ENCODE peak calls at places on chromosome 18, in nine cellular contexts. S is fibroblast of the conjunctiva; Z is GDM1; R is stimulated activated CD4-positive, alpha-beta T cell treated with anti-CD3 and anti-CD28 coated beads, TNF-alpha, amount 100 ng/mL, for 48 hours; L is GM13977; G is AG09309; H is NCI-H345; I is neuronal stem cell; M is stimulated activated naive CD8-positive, alpha-beta T cell treated with anti-CD3 and anti-CD28 coated beads, Interleukin-15, amount 100 ng/mL, for 72 hours. A is an unnamed sample.

GRCh38 chr18:44924750-44925534 is 244.3 kb downstream of the SETBP1 start:
- DNase-seq in S (no peak), Z (no peak), R (no peak), L (no peak), G (no peak), H (no peak), I (no peak), M (no peak), A (no peak)

GRCh38 chr18:21444465-21445023 is 156.0 kb downstream of the ESCO1 start:
- DNase-seq in S (peak), Z (no peak), R (no peak), L (peak), G (peak), H (peak), I (peak), M (no peak), A (no peak)

GRCh38 chr18:48490641-48491040 is 48.2 kb upstream of the CTIF start:
- DNase-seq in S (no peak), Z (no peak), R (no peak), L (no peak), G (no peak), H (no peak), I (no peak), M (no peak), A (no peak)

GRCh38 chr18:13221821-13222220 is 3.3 kb downstream of the LDLRAD4 start:
- DNase-seq in S (no peak), Z (no peak), R (no peak), L (no peak), G (no peak), H (peak), I (no peak), M (no peak), A (no peak)

GRCh38 chr18:35386600-35387366 is 9.6 kb upstream of the ZNF396 start:
- DNase-seq in S (peak), Z (peak), R (peak), L (peak), G (peak), H (peak), I (peak), M (peak), A (peak)

GRCh38 chr18:7358989-7359726 is 128.3 kb downstream of the LRRC30 start:
- DNase-seq in S (no peak), Z (no peak), R (no peak), L (no peak), G (no peak), H (no peak), I (no peak), M (no peak), A (no peak)

GRCh38 chr18:35956226-35956625 is 16.3 kb upstream of the RMP24 start:
- DNase-seq in S (no peak), Z (no peak), R (no peak), L (no peak), G (no peak), H (no peak), I (no peak), M (no peak), A (no peak)

GRCh38 chr18:1965016-1965415 is 606.3 kb downstream of the METTL4 start:
- DNase-seq in S (no peak), Z (no peak), R (no peak), L (no peak), G (no peak), H (no peak), I (no peak), M (no peak), A (no peak)

GRCh38 chr18:63999871-64000270 is 30.0 kb downstream of the SERPINB8 start:
- DNase-seq in S (no peak), Z (no peak), R (no peak), L (no peak), G (no peak), H (no peak), I (no peak), M (no peak), A (no peak)

GRCh38 chr18:60555629-60556028 is 183.1 kb upstream of the MC4R start:
- DNase-seq in S (no peak), Z (no peak), R (no peak), L (no peak), G (no peak), H (no peak), I (no peak), M (no peak), A (no peak)

GRCh38 chr18:39951321-39951720 is 2003.7 kb upstream of the PIK3C3 start:
- DNase-seq in S (no peak), Z (no peak), R (no peak), L (no peak), G (no peak), H (no peak), I (no peak), M (no peak), A (no peak)

GRCh38 chr18:77165489-77166415 is 33.2 kb upstream of the MBP start:
- DNase-seq in S (peak), Z (no peak), R (no peak), L (no peak), G (no peak), H (no peak), I (no peak), M (no peak), A (peak)

GRCh38 chr18:79401494-79402208 is 5.9 kb downstream of the NFATC1 start:
- DNase-seq in S (no peak), Z (no peak), R (no peak), L (no peak), G (no peak), H (no peak), I (no peak), M (no peak), A (no peak)

GRCh38 chr18:33264566-33264965 is 176.0 kb downstream of the CCDC178 start:
- DNase-seq in S (no peak), Z (no peak), R (no peak), L (no peak), G (no peak), H (no peak), I (no peak), M (no peak), A (no peak)

GRCh38 chr18:26133652-26134051 is at the start of gene PSMA8:
- DNase-seq in S (no peak), Z (peak), R (peak), L (peak), G (no peak), H (no peak), I (no peak), M (peak), A (no peak)

GRCh38 chr18:75104483-75104882 is 104.5 kb downstream of the PTGR3 start:
- DNase-seq in S (no peak), Z (no peak), R (no peak), L (no peak), G (no peak), H (no peak), I (no peak), M (no peak), A (no peak)

GRCh38 chr18:66640431-66640830 is 36.5 kb upstream of the CDH19 start:
- DNase-seq in S (no peak), Z (peak), R (no peak), L (no peak), G (no peak), H (no peak), I (no peak), M (no peak), A (no peak)

GRCh38 chr18:43115076-43116035 is at the start of gene RIT2:
- DNase-seq in S (no peak), Z (no peak), R (no peak), L (no peak), G (no peak), H (peak), I (no peak), M (no peak), A (no peak)

GRCh38 chr18:9536354-9537152 is 61.2 kb downstream of the RALBP1 start:
- DNase-seq in S (peak), Z (no peak), R (no peak), L (no peak), G (no peak), H (no peak), I (no peak), M (no peak), A (no peak)

GRCh38 chr18:76972241-76972640 is 149.9 kb downstream of the ZNF236 start:
- DNase-seq in S (no peak), Z (no peak), R (no peak), L (no peak), G (no peak), H (no peak), I (no peak), M (no peak), A (no peak)

GRCh38 chr18:11119962-11120361 is 29.4 kb downstream of the PIEZO2 start:
- DNase-seq in S (no peak), Z (no peak), R (no peak), L (no peak), G (peak), H (no peak), I (no peak), M (no peak), A (no peak)

A was measured in HFF-Myc.